ENCODE peak calls at places on chromosomes 5 and 9, in ten cellular contexts. J, S, D, L, R, A, H, K, O and M are unnamed samples.

GRCh38 chr5:27315541-27316282 is 277.3 kb upstream of the CDH9 start:
- DNase-seq in J (no peak), S (peak), D (no peak), L (no peak), R (no peak), A (no peak), H (no peak), K (no peak), O (no peak), M (no peak)

GRCh38 chr5:66021585-66021984 is 95.2 kb downstream of the ERBIN start:
- DNase-seq in J (no peak), S (no peak), D (no peak), L (no peak), R (no peak), A (no peak), H (no peak), K (no peak), O (no peak), M (no peak)

GRCh38 chr9:130872912-130873503 is 23.6 kb downstream of the QRFP start:
- DNase-seq in J (peak), S (peak), D (peak), L (no peak), R (no peak), A (no peak), H (peak), K (no peak), O (no peak), M (no peak)

GRCh38 chr9:86633904-86634303 is 279.7 kb upstream of the TUT7 start:
- DNase-seq in J (no peak), S (no peak), D (no peak), L (no peak), R (no peak), A (no peak), H (no peak), K (no peak), O (peak), M (no peak)

GRCh38 chr9:12916037-12916436 is 141.2 kb downstream of the LURAP1L start:
- DNase-seq in J (peak), S (peak), D (peak), L (no peak), R (no peak), A (no peak), H (no peak), K (no peak), O (no peak), M (no peak)

GRCh38 chr5:61245936-61246335 is 83.7 kb upstream of the SMIM15 start:
- DNase-seq in J (peak), S (no peak), D (no peak), L (no peak), R (no peak), A (no peak), H (no peak), K (no peak), O (no peak), M (no peak)

GRCh38 chr5:10675177-10675700 is 85.8 kb downstream of the DAP start:
- DNase-seq in J (no peak), S (no peak), D (no peak), L (no peak), R (no peak), A (no peak), H (no peak), K (no peak), O (no peak), M (no peak)

GRCh38 chr9:112404367-112404979 is 24.6 kb downstream of the HSDL2 start:
- DNase-seq in J (no peak), S (peak), D (no peak), L (no peak), R (no peak), A (no peak), H (no peak), K (no peak), O (no peak), M (no peak)

GRCh38 chr5:55402199-55402598 is 94.4 kb downstream of the MTREX start:
- DNase-seq in J (no peak), S (no peak), D (no peak), L (no peak), R (no peak), A (no peak), H (no peak), K (peak), O (no peak), M (no peak)